ENCODE peak calls at places on chromosomes 6 and 20, in six cellular contexts. S is sigmoid colon; J is CD8-positive, alpha-beta T cell; B is A673; V is SK-N-SH; I is HL-60. A is an unnamed sample.

GRCh38 chr6:113697642-113698410 is 159.3 kb upstream of the MARCKS start:
- DNase-seq in S (no peak), J (no peak), B (no peak), V (no peak), I (peak; percentile 28), A (no peak)

GRCh38 chr20:57663681-57664451 is 43.6 kb upstream of the ZBP1 start:
- DNase-seq in S (peak; percentile 64), J (no peak), B (no peak), V (no peak), I (no peak), A (no peak)

GRCh38 chr6:85468326-85468725 is 18.4 kb downstream of the NT5E start:
- DNase-seq in S (no peak), J (no peak), B (no peak), V (no peak), I (no peak), A (no peak)

GRCh38 chr20:34953960-34954359 is 1.6 kb downstream of the GSS start:
- DNase-seq in S (no peak), J (no peak), B (no peak), V (no peak), I (no peak), A (no peak)

GRCh38 chr6:18543061-18543460 is 155.9 kb downstream of the RNF144B start:
- DNase-seq in S (no peak), J (no peak), B (no peak), V (no peak), I (no peak), A (no peak)

GRCh38 chr6:27668442-27669275 is 195.8 kb upstream of the ZNF184 start:
- DNase-seq in S (no peak), J (no peak), B (peak; percentile 82), V (peak; percentile 44), I (peak; percentile 45), A (peak; percentile 79)

GRCh38 chr6:89186762-89187161 is 30.4 kb downstream of the GABRR1 start:
- DNase-seq in S (no peak), J (no peak), B (no peak), V (no peak), I (no peak), A (no peak)

GRCh38 chr6:62298745-62299392 is 12.8 kb upstream of the KHDRBS2 start:
- DNase-seq in S (no peak), J (no peak), B (no peak), V (no peak), I (no peak), A (peak; percentile 33)

GRCh38 chr20:18513208-18513607 is 5.5 kb downstream of the SEC23B start:
- DNase-seq in S (no peak), J (no peak), B (no peak), V (no peak), I (peak; percentile 40), A (no peak)

GRCh38 chr20:12882832-12883506 is 125.8 kb upstream of the SPTLC3 start:
- DNase-seq in S (no peak), J (no peak), B (no peak), V (no peak), I (no peak), A (no peak)

GRCh38 chr20:62367136-62367482 is at the start of gene LAMA5:
- DNase-seq in S (peak; percentile 86), J (no peak), B (no peak), V (peak; percentile 94), I (no peak), A (no peak)

GRCh38 chr6:17473554-17473953 is 80.2 kb downstream of the CAP2 start:
- DNase-seq in S (no peak), J (no peak), B (no peak), V (no peak), I (no peak), A (no peak)

GRCh38 chr6:125991653-125992052 is 5.3 kb downstream of the TRMT11 start:
- DNase-seq in S (no peak), J (no peak), B (no peak), V (no peak), I (no peak), A (no peak)

GRCh38 chr20:58053391-58054055 is 174.9 kb downstream of the ANKRD60 start:
- DNase-seq in S (no peak), J (no peak), B (no peak), V (no peak), I (no peak), A (no peak)

GRCh38 chr6:118584906-118585305 is 36.8 kb downstream of the PLN start:
- DNase-seq in S (no peak), J (no peak), B (no peak), V (no peak), I (no peak), A (no peak)

GRCh38 chr6:169702640-169703246 is 817 bp downstream of the C6orf120 start:
- DNase-seq in S (no peak), J (peak; percentile 42), B (peak; percentile 40), V (peak; percentile 68), I (no peak), A (peak; percentile 78)

GRCh38 chr6:38404900-38405556 is 234.7 kb downstream of the BTBD9 start:
- DNase-seq in S (no peak), J (no peak), B (no peak), V (no peak), I (no peak), A (no peak)

GRCh38 chr6:31354248-31354647 is 2.7 kb downstream of the HLA-B start:
- DNase-seq in S (no peak), J (no peak), B (no peak), V (no peak), I (peak; percentile 39), A (peak; percentile 13)

GRCh38 chr6:31356216-31356945 is 598 bp downstream of the HLA-B start:
- DNase-seq in S (peak; percentile 77), J (peak; percentile 44), B (peak; percentile 20), V (peak; percentile 20), I (peak; percentile 21), A (peak; percentile 75)

GRCh38 chr6:31354788-31355539 is 2.0 kb downstream of the HLA-B start:
- DNase-seq in S (no peak), J (no peak), B (no peak), V (no peak), I (peak; percentile 12), A (peak; percentile 23)

GRCh38 chr6:31356946-31357466 is at the start of gene HLA-B:
- DNase-seq in S (peak; percentile 94), J (peak; percentile 75), B (peak; percentile 91), V (peak; percentile 62), I (peak; percentile 89), A (peak; percentile 88)

GRCh38 chr6:31355540-31355988 is 1.4 kb downstream of the HLA-B start:
- DNase-seq in S (no peak), J (peak; percentile 16), B (no peak), V (no peak), I (peak; percentile 16), A (peak; percentile 20)
- H3K4me3 ChIP-seq in S (no peak overlapping the region), J (peak overlapping the region; percentile 92), B (peak overlapping the region; percentile 72), V (no peak overlapping the region), I (peak overlapping the region; percentile 62), A (peak overlapping the region; percentile 88)

GRCh38 chr20:8790442-8791074 is 278.3 kb upstream of the PLCB4 start:
- DNase-seq in S (no peak), J (no peak), B (peak; percentile 62), V (peak; percentile 50), I (no peak), A (no peak)
- TF ChIP-seq CTCF in S (peak; percentile 93), J (peak; percentile 89), B (peak; percentile 92), V (peak; percentile 98), I (peak; percentile 97), A (peak; percentile 94)

DNA sequence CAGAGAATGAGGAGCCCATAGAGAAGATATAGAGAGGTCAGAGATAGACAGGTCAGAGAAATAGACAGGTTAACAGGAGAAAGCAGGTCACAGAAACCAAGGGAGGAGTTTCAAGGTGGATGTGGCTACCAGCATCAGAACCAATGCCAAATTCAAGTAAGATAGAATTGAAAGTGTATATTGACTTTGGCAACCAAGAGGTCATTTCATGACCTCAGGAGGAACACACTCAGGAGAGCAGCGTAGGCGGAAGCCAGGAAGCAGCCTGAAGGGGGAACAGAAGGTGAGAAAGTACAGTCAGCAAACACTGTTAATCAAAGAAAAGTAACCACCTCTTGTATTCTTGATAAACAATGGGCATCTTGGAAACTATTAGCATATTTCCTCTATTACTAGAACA is 33.9 kb upstream of the ALDH8A1 start:
- DNase-seq in S (no peak), J (no peak), B (no peak), V (no peak), I (no peak), A (no peak)
- H3K27me3 ChIP-seq in S (no peaks in the 10 kb centered on the region), J (no peaks in the 10 kb centered on the region), B (no peaks in the 10 kb centered on the region), V (no peaks in the 10 kb centered on the region), I (no peaks in the 10 kb centered on the region), A (no peaks in the 10 kb centered on the region)

GRCh38 chr6:142822383-142822782 is 122.6 kb downstream of the HIVEP2 start:
- DNase-seq in S (no peak), J (no peak), B (no peak), V (no peak), I (no peak), A (peak; percentile 59)

GRCh38 chr6:142821860-142822259 is 123.1 kb downstream of the HIVEP2 start:
- DNase-seq in S (no peak), J (no peak), B (no peak), V (no peak), I (no peak), A (no peak)

GRCh38 chr6:142824491-142824890 is 120.5 kb downstream of the HIVEP2 start:
- DNase-seq in S (no peak), J (no peak), B (no peak), V (no peak), I (no peak), A (no peak)

GRCh38 chr6:142823579-142823902 is 121.4 kb downstream of the HIVEP2 start:
- DNase-seq in S (no peak), J (no peak), B (no peak), V (no peak), I (no peak), A (no peak)

DNA sequence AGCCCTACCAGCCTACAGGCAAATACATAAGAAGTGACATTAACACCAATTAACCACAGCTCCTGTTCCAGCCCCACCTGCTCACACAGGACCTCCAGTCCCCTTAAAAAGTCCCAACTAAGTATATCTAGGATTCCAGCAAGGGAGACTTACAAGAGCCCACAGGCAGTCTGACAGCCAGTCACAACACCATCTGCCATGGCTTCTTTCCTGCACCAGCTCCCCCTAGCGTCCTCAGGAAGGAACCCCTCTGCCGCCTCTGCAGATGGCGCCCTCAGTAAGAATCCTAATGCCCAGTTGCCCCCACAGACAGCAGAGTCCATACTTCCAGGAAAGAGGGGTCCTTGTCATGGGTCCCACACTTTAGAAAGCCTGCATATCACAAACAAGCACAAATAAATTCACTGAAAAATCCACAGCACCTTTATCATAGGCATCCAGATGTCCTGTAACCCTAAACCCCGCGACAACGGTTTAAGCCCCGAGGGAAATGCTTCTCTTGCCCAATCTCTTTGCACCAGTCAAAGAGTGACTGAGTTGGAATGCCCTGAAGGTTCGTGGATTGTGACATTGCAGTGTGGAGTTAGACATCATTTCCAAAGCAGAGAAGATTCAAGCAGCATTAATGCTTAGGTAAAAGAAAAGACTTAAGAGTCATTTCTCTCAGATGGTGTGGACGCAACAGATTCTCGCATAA is 121.9 kb downstream of the HIVEP2 start:
- DNase-seq in S (no peak), J (no peak), B (peak; percentile 48), V (peak; percentile 16), I (no peak), A (no peak)
- H3K4me3 ChIP-seq in S (no peak overlapping the region), J (no peak overlapping the region), B (no peak overlapping the region), V (no peak overlapping the region), I (no peak overlapping the region), A (no peak overlapping the region)

A was measured in GM06990.